ENCODE peak calls at places on chromosomes 13 and 19, in five cellular contexts. J is cardiac muscle cell; H is ovary; B is adrenal gland; X is CD8-positive, alpha-beta T cell. R is an unnamed sample.

GRCh38 chr13:52711277-52711676 is 28.3 kb downstream of the CNMD start:
- DNase-seq in B (no peak), X (no peak), J (no peak), H (no peak), R (no peak)

GRCh38 chr13:102597029-102598015 is 536 bp downstream of the TPP2 start:
- DNase-seq in B (peak; percentile 38), H (peak; percentile 60), J (peak; percentile 31), X (peak; percentile 19), R (peak; percentile 39)

GRCh38 chr13:75308222-75308621 is 173.7 kb downstream of the TBC1D4 start:
- DNase-seq in H (no peak), B (no peak), J (no peak), X (no peak), R (no peak)

GRCh38 chr13:24834902-24835510 is 71.0 kb downstream of the RNF17 start:
- DNase-seq in B (no peak), J (no peak), H (no peak), X (no peak), R (peak; percentile 19)

GRCh38 chr13:31543190-31543589 is 196.1 kb upstream of the RXFP2 start:
- DNase-seq in X (no peak), B (no peak), J (no peak), H (no peak), R (no peak)

GRCh38 chr19:29622191-29623070 is 16.3 kb downstream of the POP4 start:
- DNase-seq in H (no peak), X (peak; percentile 26), B (no peak), J (no peak), R (no peak)

GRCh38 chr19:39098365-39099269 is 14.4 kb downstream of the ACP7 start:
- DNase-seq in H (no peak), B (no peak), J (no peak), X (no peak), R (no peak)

GRCh38 chr19:45767410-45767880 is 1.6 kb downstream of the SIX5 start:
- DNase-seq in X (no peak), J (peak; percentile 93), B (peak; percentile 90), H (peak; percentile 90), R (peak; percentile 75)

GRCh38 chr13:73880365-73880764 is 253.8 kb downstream of the KLF12 start:
- DNase-seq in X (no peak), J (peak; percentile 15), B (no peak), H (no peak), R (no peak)

GRCh38 chr19:45757696-45758095 is 11.4 kb downstream of the SIX5 start:
- DNase-seq in B (no peak), H (no peak), X (no peak), J (no peak), R (no peak)

GRCh38 chr13:35736876-35737275 is 260.4 kb upstream of the MAB21L1 start:
- DNase-seq in J (no peak), H (no peak), B (no peak), X (no peak), R (no peak)

GRCh38 chr19:55173717-55174409 is 6.2 kb downstream of the SYT5 start:
- DNase-seq in J (peak; percentile 83), B (peak; percentile 57), X (no peak), H (peak; percentile 54), R (peak; percentile 70)

GRCh38 chr13:113665582-113666323 is 1.3 kb upstream of the GRK1 start:
- DNase-seq in X (no peak), H (peak; percentile 23), J (no peak), B (peak; percentile 9), R (no peak)

GRCh38 chr13:62846302-62846701 is 1430.7 kb upstream of the PCDH20 start:
- DNase-seq in X (no peak), J (no peak), B (no peak), H (no peak), R (no peak)

GRCh38 chr13:33497146-33497845 is 211.7 kb upstream of the STARD13 start:
- DNase-seq in J (peak; percentile 11), H (no peak), B (no peak), X (no peak), R (no peak)

GRCh38 chr19:38850976-38851621 is 1.3 kb upstream of the HNRNPL start:
- DNase-seq in B (peak; percentile 65), J (no peak), X (peak; percentile 49), H (peak; percentile 75), R (peak; percentile 56)

GRCh38 chr13:45860240-45860639 is 8.7 kb upstream of the SIAH3 start:
- DNase-seq in J (no peak), B (no peak), X (no peak), H (no peak), R (no peak)

GRCh38 chr19:3067549-3067948 is 5.3 kb upstream of the TLE5 start:
- DNase-seq in B (no peak), H (no peak), X (no peak), J (no peak), R (no peak)

GRCh38 chr19:29479941-29480340 is 45.9 kb upstream of the VSTM2B start:
- DNase-seq in J (no peak), B (no peak), H (no peak), X (no peak), R (no peak)

GRCh38 chr19:54168174-54168917 is 4.6 kb downstream of the TMC4 start:
- DNase-seq in J (peak; percentile 91), B (peak; percentile 88), X (peak; percentile 94), H (peak; percentile 96), R (peak; percentile 98)

GRCh38 chr13:91592050-91593014 is 193.9 kb downstream of the GPC5 start:
- DNase-seq in J (no peak), H (no peak), X (no peak), B (no peak), R (no peak)

GRCh38 chr13:27770809-27771208 is 21.5 kb upstream of the GSX1 start:
- DNase-seq in X (peak; percentile 20), J (peak; percentile 33), B (no peak), H (no peak), R (peak; percentile 36)

GRCh38 chr19:3365447-3366103 is 808 bp upstream of the NFIC start:
- DNase-seq in H (peak; percentile 86), B (peak; percentile 66), X (no peak), J (peak; percentile 76), R (peak; percentile 62)

GRCh38 chr19:6064016-6064702 is 46.1 kb downstream of the RFX2 start:
- DNase-seq in J (no peak), H (no peak), X (no peak), B (peak; percentile 10), R (no peak)

GRCh38 chr13:102392810-102393209 is 9.0 kb downstream of the FGF14 start:
- DNase-seq in X (no peak), H (no peak), J (no peak), B (no peak), R (no peak)

GRCh38 chr19:46515879-46516350 is 20.2 kb upstream of the PNMA8B start:
- DNase-seq in X (peak; percentile 40), H (no peak), B (peak; percentile 26), J (peak; percentile 60), R (no peak)

GRCh38 chr19:57406516-57407123 is 4.3 kb upstream of the ZNF17 start:
- DNase-seq in J (peak; percentile 69), X (peak; percentile 73), H (no peak), B (peak; percentile 46), R (peak; percentile 67)

GRCh38 chr13:38262211-38262610 is 87.4 kb upstream of the UFM1 start:
- DNase-seq in H (no peak), J (peak; percentile 63), X (no peak), B (no peak), R (no peak)

GRCh38 chr19:660793-661426 is 2.1 kb downstream of the RNF126 start:
- DNase-seq in X (no peak), J (no peak), H (no peak), B (peak; percentile 51), R (peak; percentile 79)

GRCh38 chr19:656751-657559 is 6.1 kb downstream of the RNF126 start:
- DNase-seq in J (no peak), X (no peak), H (no peak), B (no peak), R (no peak)

GRCh38 chr19:657611-658010 is 5.4 kb downstream of the RNF126 start:
- DNase-seq in X (no peak), H (no peak), J (no peak), B (no peak), R (no peak)

GRCh38 chr19:658059-658839 is 4.8 kb downstream of the RNF126 start:
- DNase-seq in X (no peak), J (no peak), H (no peak), B (no peak), R (no peak)

DNA sequence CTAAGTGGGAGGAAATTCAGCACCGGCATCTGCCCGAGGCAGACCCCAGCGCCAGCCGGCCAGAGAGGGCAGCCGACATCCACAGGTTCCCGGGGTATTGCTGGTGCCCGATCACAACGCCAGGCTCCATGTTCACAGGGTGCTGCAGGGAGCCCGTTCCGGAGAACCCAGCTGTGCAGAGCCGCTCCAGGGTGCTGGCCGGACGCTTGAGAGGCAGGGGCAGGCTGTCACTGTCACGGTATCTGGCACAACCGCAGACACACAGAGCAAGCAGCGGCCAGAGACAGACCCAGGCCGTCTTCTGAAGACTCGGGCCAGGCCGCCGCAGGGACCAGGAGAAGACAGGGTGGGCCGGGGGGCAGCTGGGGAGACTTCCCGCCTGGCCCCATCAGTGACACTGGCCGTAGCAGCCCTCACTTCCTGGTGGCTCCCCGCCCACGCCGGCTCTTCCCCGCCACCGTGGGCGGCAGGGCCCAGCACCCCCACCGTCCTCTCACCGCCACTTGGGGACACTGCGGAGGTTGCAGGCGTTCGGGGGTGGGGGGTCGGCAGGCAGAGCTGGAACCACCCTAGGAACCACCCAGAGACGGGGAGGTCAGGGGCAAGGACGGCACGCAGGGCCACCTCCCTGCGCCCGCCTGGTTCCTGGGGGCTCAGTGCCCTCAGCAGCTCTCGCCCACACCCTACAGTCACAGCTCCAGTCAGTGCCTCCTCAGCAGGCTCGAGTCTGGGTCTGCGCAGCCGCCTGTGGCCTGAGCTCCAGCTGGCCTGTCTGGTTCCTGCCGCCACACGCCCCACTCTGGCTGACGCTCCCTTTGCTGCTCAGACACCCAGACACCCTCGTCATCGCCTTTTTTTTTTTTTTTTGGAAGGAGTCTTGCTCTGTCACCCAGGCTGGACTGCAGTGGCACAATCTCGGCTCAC is 3.8 kb downstream of the RNF126 start:
- DNase-seq in B (peak; percentile 46), X (peak; percentile 51), J (peak; percentile 29), H (no peak), R (no peak)
- H3K27ac ChIP-seq in B (no peak overlapping the region), X (peak overlapping the region; percentile 81), J (no peak overlapping the region), H (no peak overlapping the region), R (no peak overlapping the region)

DNA sequence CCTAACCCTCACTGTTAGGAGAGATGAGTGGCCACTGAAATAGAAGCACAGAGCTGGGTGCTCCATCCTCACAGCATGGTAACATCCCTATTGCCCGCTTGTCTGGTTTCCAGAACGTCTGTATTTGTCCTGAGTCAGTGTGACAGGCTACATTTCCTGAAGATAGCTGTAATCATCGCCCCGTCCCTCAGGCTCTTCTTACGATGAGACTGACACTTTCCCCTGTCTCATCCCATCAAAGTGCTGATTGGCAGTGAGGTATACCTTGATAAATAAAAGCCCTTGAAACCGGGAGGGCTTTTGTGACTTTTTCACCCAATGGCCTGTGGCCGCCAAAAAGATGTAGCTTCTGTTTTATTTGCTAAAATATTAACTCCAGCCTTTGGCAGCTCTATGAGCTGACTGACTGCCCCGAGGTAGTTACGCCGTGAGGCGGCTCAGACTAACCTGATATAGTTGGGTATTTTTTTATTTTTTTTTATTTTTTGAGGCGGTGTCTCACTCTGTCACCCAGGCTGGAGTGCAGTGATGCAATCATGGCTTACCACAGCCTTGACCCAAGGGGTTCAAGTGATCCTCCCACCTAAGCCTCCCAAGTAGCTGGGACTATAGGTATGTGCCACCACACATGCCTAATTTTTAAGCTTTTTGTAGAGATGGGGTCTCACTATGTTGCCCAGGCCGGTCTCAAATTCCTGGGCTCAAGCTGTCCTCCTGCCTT is 5.7 kb upstream of the LRRC4B start:
- DNase-seq in H (no peak), J (no peak), B (no peak), X (no peak), R (no peak)
- H3K4me1 ChIP-seq in H (no peaks in the 10 kb centered on the region), J (no peaks in the 10 kb centered on the region), B (no peaks in the 10 kb centered on the region), X (no peaks in the 10 kb centered on the region), R (no peaks in the 10 kb centered on the region)

GRCh38 chr13:110343241-110343865 is 36.3 kb downstream of the COL4A2 start:
- DNase-seq in J (no peak), B (no peak), X (no peak), H (no peak), R (no peak)
- H3K27ac ChIP-seq in J (no peak overlapping the region), B (no peak overlapping the region), X (no peak overlapping the region), H (no peak overlapping the region), R (no peak overlapping the region)

GRCh38 chr19:17948967-17949930 is 16.4 kb downstream of the CCDC124 start:
- DNase-seq in J (no peak), X (no peak), H (peak; percentile 60), B (no peak), R (no peak)
- H3K4me1 ChIP-seq in J (peaks cover 17% of the 10 kb centered on the region), X (peaks cover 58% of the 10 kb centered on the region), H (peaks cover 9% of the 10 kb centered on the region), B (no peaks in the 10 kb centered on the region), R (peaks cover 5% of the 10 kb centered on the region)